ENCODE peak calls at places on chromosomes 6 and 20, in eight cellular contexts. M is GM23248; X is adrenal gland; A is SHP77; E is choroid plexus epithelial cell; B is stimulated activated CD8-positive, alpha-beta memory T cell treated with anti-CD3 and anti-CD28 coated beads, Interleukin-12 subunit alpha, Interleukin-12 subunit beta, amount 100 ng/mL, for 4 hours; V is AG20443; D is germinal center. W is an unnamed sample.

GRCh38 chr6:30682181-30683117 is 4.0 kb downstream of the PPP1R18 start:
- DNase-seq in D (peak), E (peak), B (peak), V (peak), X (peak), A (no peak), M (peak), W (peak)

GRCh38 chr6:158518196-158519127 is 41.4 kb upstream of the TMEM181 start:
- DNase-seq in E (peak), X (peak), D (peak), A (peak), M (peak), B (no peak), V (peak), W (peak)

GRCh38 chr6:145656128-145656527 is 79.2 kb downstream of the EPM2A start:
- DNase-seq in V (no peak), D (no peak), A (no peak), M (no peak), X (no peak), E (peak), B (no peak), W (no peak)

GRCh38 chr6:51350308-51350904 is 531.7 kb downstream of the TFAP2B start:
- DNase-seq in M (peak), X (no peak), A (no peak), D (no peak), V (peak), B (no peak), E (peak), W (peak)

GRCh38 chr20:34302312-34302722 is 838 bp downstream of the AHCY start:
- DNase-seq in M (peak), E (peak), B (no peak), X (no peak), V (peak), D (no peak), A (no peak), W (peak)

GRCh38 chr6:165762876-165763275 is 99.8 kb upstream of the PDE10A start:
- DNase-seq in M (no peak), B (no peak), E (no peak), D (no peak), X (no peak), V (no peak), A (no peak), W (peak)

GRCh38 chr20:14925286-14925685 is 587.9 kb upstream of the FLRT3 start:
- DNase-seq in M (peak), B (no peak), A (no peak), E (peak), X (no peak), D (no peak), V (no peak), W (peak)

GRCh38 chr6:73585566-73586415 is 65.0 kb upstream of the EEF1A1 start:
- DNase-seq in A (no peak), B (no peak), V (peak), M (peak), D (peak), E (peak), X (peak), W (peak)

GRCh38 chr6:12720310-12720709 is 3.7 kb downstream of the PHACTR1 start:
- DNase-seq in X (no peak), E (no peak), V (no peak), A (no peak), B (no peak), M (no peak), D (no peak), W (no peak)

GRCh38 chr20:22060610-22061009 is 355.1 kb downstream of the PAX1 start:
- DNase-seq in X (no peak), M (no peak), E (no peak), D (no peak), B (no peak), V (no peak), A (no peak), W (no peak)

GRCh38 chr20:37336369-37337207 is 9.4 kb upstream of the SRC start:
- DNase-seq in V (peak), E (no peak), X (peak), M (peak), D (peak), A (no peak), B (peak), W (peak)

GRCh38 chr20:15582146-15582776 is 991.0 kb downstream of the KIF16B start:
- DNase-seq in X (no peak), B (no peak), V (no peak), D (no peak), M (peak), A (no peak), E (peak), W (no peak)

GRCh38 chr6:163570579-163571231 is 156.2 kb downstream of the QKI start:
- DNase-seq in X (no peak), M (no peak), V (no peak), A (no peak), E (peak), D (no peak), B (no peak), W (no peak)

GRCh38 chr20:50959543-50960126 is 1.0 kb downstream of the MOCS3 start:
- DNase-seq in D (no peak), M (no peak), B (no peak), V (no peak), A (no peak), X (no peak), E (no peak), W (no peak)

GRCh38 chr20:41618807-41619294 is 674 bp upstream of the CHD6 start:
- DNase-seq in V (peak), A (no peak), M (peak), X (no peak), D (no peak), E (no peak), B (no peak), W (peak)

GRCh38 chr6:56657364-56657763 is 14.7 kb upstream of the DST start:
- DNase-seq in D (no peak), X (no peak), M (no peak), A (no peak), E (no peak), B (no peak), V (no peak), W (no peak)

GRCh38 chr6:3389390-3390167 is 67.3 kb downstream of the SLC22A23 start:
- DNase-seq in V (peak), X (no peak), M (peak), E (peak), A (no peak), D (no peak), B (no peak), W (peak)

GRCh38 chr6:113328886-113329381 is 528.2 kb upstream of the MARCKS start:
- DNase-seq in M (peak), A (no peak), D (no peak), V (no peak), E (peak), B (no peak), X (no peak), W (peak)

GRCh38 chr20:48744515-48744914 is 83.3 kb downstream of the PREX1 start:
- DNase-seq in B (no peak), M (no peak), X (no peak), V (no peak), D (no peak), A (no peak), E (no peak), W (no peak)

GRCh38 chr6:142155895-142156757 is 9.1 kb downstream of the VTA1 start:
- DNase-seq in E (peak), M (peak), A (no peak), B (no peak), D (peak), X (no peak), V (peak), W (peak)

GRCh38 chr6:165034271-165034741 is 275.1 kb downstream of the C6orf118 start:
- DNase-seq in E (no peak), D (no peak), A (no peak), M (peak), B (no peak), V (peak), X (no peak), W (no peak)

GRCh38 chr6:27631614-27631925 is 158.7 kb upstream of the ZNF184 start:
- DNase-seq in E (no peak), B (no peak), M (no peak), A (no peak), D (no peak), X (no peak), V (no peak), W (no peak)

GRCh38 chr20:19849341-19850189 is 91.5 kb downstream of the RIN2 start:
- DNase-seq in E (peak), A (no peak), B (no peak), X (no peak), D (no peak), V (peak), M (peak), W (no peak)

GRCh38 chr6:41422156-41422555 is 86.7 kb downstream of the NCR2 start:
- DNase-seq in V (no peak), A (no peak), M (no peak), X (no peak), E (no peak), D (no peak), B (no peak), W (no peak)

GRCh38 chr6:23106951-23107350 is 537.6 kb downstream of the HDGFL1 start:
- DNase-seq in M (peak), D (no peak), X (no peak), E (peak), V (peak), B (no peak), A (no peak), W (peak)

GRCh38 chr6:139243531-139243930 is 48.3 kb downstream of the TXLNB start:
- DNase-seq in V (no peak), D (no peak), M (peak), A (no peak), B (no peak), E (peak), X (no peak), W (peak)

GRCh38 chr20:914727-915498 is 1.2 kb downstream of the ANGPT4 start:
- DNase-seq in B (no peak), D (no peak), V (peak), A (no peak), E (no peak), M (peak), X (no peak), W (no peak)

GRCh38 chr6:113004691-113005270 is 657.7 kb downstream of the RFPL4B start:
- DNase-seq in A (no peak), B (no peak), D (no peak), V (no peak), M (no peak), E (no peak), X (no peak), W (no peak)

GRCh38 chr20:38874460-38875169 is 51.6 kb upstream of the FAM83D start:
- DNase-seq in A (no peak), V (no peak), D (no peak), E (no peak), X (no peak), M (no peak), B (no peak), W (no peak)

GRCh38 chr6:169536446-169537170 is 165.2 kb downstream of the WDR27 start:
- DNase-seq in M (peak), D (no peak), E (peak), V (no peak), X (no peak), A (no peak), B (no peak), W (peak)

GRCh38 chr20:24915440-24915839 is 33.6 kb upstream of the CST7 start:
- DNase-seq in X (no peak), V (no peak), D (no peak), M (no peak), E (no peak), A (no peak), B (no peak), W (no peak)

GRCh38 chr6:26571592-26572296 is 25.0 kb upstream of the ABT1 start:
- DNase-seq in V (peak), X (peak), E (peak), B (no peak), A (peak), D (no peak), M (peak), W (peak)

GRCh38 chr6:34044945-34045595 is 100.8 kb downstream of the GRM4 start:
- DNase-seq in X (no peak), M (no peak), B (no peak), V (no peak), A (no peak), E (no peak), D (no peak), W (no peak)

GRCh38 chr6:168035661-168036616 is 38.5 kb downstream of the KIF25 start:
- DNase-seq in V (peak), E (no peak), M (peak), B (no peak), D (no peak), A (no peak), X (no peak), W (peak)

GRCh38 chr6:169162968-169163903 is 90.4 kb downstream of the THBS2 start:
- DNase-seq in V (peak), X (peak), B (no peak), D (no peak), A (no peak), E (peak), M (peak), W (peak)

GRCh38 chr6:109922851-109923250 is 55.3 kb upstream of the GPR6 start:
- DNase-seq in E (peak), A (no peak), V (no peak), B (no peak), X (no peak), M (no peak), D (no peak), W (no peak)

GRCh38 chr6:169528755-169529154 is 173.1 kb downstream of the WDR27 start:
- DNase-seq in B (no peak), D (no peak), E (no peak), M (peak), V (no peak), X (no peak), A (no peak), W (peak)

GRCh38 chr6:36290668-36291620 is 21.1 kb downstream of the PNPLA1 start:
- DNase-seq in V (no peak), X (peak), A (no peak), D (no peak), B (no peak), E (peak), M (peak), W (peak)

GRCh38 chr6:56659721-56660373 is 17.2 kb upstream of the DST start:
- DNase-seq in D (no peak), M (no peak), V (no peak), X (no peak), A (no peak), B (no peak), E (no peak), W (no peak)

W was measured in fibroblast of mammary gland.